ENCODE peak calls at places on chromosome 12, in eight cellular contexts. One of them, this sample, is unnamed.

GRCh38 chr12:88578274-88578673 is 2.0 kb downstream of the KITLG start:
- DNase-seq in left ventricle myocardium inferior: no peak
- DNase-seq in heart left ventricle: no peak
- DNase-seq in right lobe of liver: no peak
- DNase-seq in CD4-positive, alpha-beta T cell: no peak
- DNase-seq in dorsolateral prefrontal cortex: no peak
- DNase-seq in esophagus muscularis mucosa: no peak
- DNase-seq in Peyer's patch: no peak
- DNase-seq in this sample: no peak

GRCh38 chr12:90630006-90630405 is 325.0 kb downstream of the CCER1 start:
- DNase-seq in Peyer's patch: no peak
- DNase-seq in heart left ventricle: no peak
- DNase-seq in esophagus muscularis mucosa: no peak
- DNase-seq in CD4-positive, alpha-beta T cell: no peak
- DNase-seq in left ventricle myocardium inferior: no peak
- DNase-seq in right lobe of liver: no peak
- DNase-seq in dorsolateral prefrontal cortex: no peak
- DNase-seq in this sample: no peak

GRCh38 chr12:5582541-5582940 is 150.6 kb downstream of the NTF3 start:
- DNase-seq in left ventricle myocardium inferior: no peak
- DNase-seq in dorsolateral prefrontal cortex: no peak
- DNase-seq in CD4-positive, alpha-beta T cell: no peak
- DNase-seq in right lobe of liver: no peak
- DNase-seq in Peyer's patch: no peak
- DNase-seq in esophagus muscularis mucosa: no peak
- DNase-seq in heart left ventricle: no peak
- DNase-seq in this sample: no peak

GRCh38 chr12:22069851-22070250 is 23.8 kb downstream of the CMAS start:
- DNase-seq in right lobe of liver: no peak
- DNase-seq in left ventricle myocardium inferior: no peak
- DNase-seq in esophagus muscularis mucosa: no peak
- DNase-seq in Peyer's patch: no peak
- DNase-seq in dorsolateral prefrontal cortex: no peak
- DNase-seq in heart left ventricle: no peak
- DNase-seq in CD4-positive, alpha-beta T cell: no peak
- DNase-seq in this sample: no peak

GRCh38 chr12:30622509-30622908 is 73.2 kb downstream of the IPO8 start:
- DNase-seq in heart left ventricle: no peak
- DNase-seq in right lobe of liver: no peak
- DNase-seq in CD4-positive, alpha-beta T cell: no peak
- DNase-seq in dorsolateral prefrontal cortex: no peak
- DNase-seq in Peyer's patch: no peak
- DNase-seq in esophagus muscularis mucosa: no peak
- DNase-seq in left ventricle myocardium inferior: no peak
- DNase-seq in this sample: no peak

GRCh38 chr12:102891756-102892155 is 25.3 kb downstream of the PAH start:
- DNase-seq in left ventricle myocardium inferior: no peak
- DNase-seq in CD4-positive, alpha-beta T cell: no peak
- DNase-seq in dorsolateral prefrontal cortex: no peak
- DNase-seq in esophagus muscularis mucosa: no peak
- DNase-seq in right lobe of liver: no peak
- DNase-seq in heart left ventricle: no peak
- DNase-seq in Peyer's patch: no peak
- DNase-seq in this sample: no peak

GRCh38 chr12:112496493-112496892 is 77.7 kb downstream of the PTPN11 start:
- DNase-seq in right lobe of liver: no peak
- DNase-seq in CD4-positive, alpha-beta T cell: no peak
- DNase-seq in left ventricle myocardium inferior: no peak
- DNase-seq in heart left ventricle: no peak
- DNase-seq in dorsolateral prefrontal cortex: no peak
- DNase-seq in esophagus muscularis mucosa: no peak
- DNase-seq in Peyer's patch: no peak
- DNase-seq in this sample: no peak

GRCh38 chr12:47758834-47759690 is at the start of gene RAPGEF3:
- DNase-seq in CD4-positive, alpha-beta T cell: peak; percentile 51
- DNase-seq in dorsolateral prefrontal cortex: peak; percentile 89
- DNase-seq in left ventricle myocardium inferior: peak; percentile 87
- DNase-seq in esophagus muscularis mucosa: peak; percentile 96
- DNase-seq in Peyer's patch: peak; percentile 77
- DNase-seq in right lobe of liver: peak; percentile 89
- DNase-seq in heart left ventricle: peak; percentile 91
- DNase-seq in this sample: no peak

GRCh38 chr12:130498589-130499385 is 161.1 kb downstream of the PIWIL1 start:
- DNase-seq in Peyer's patch: no peak
- DNase-seq in right lobe of liver: no peak
- DNase-seq in esophagus muscularis mucosa: no peak
- DNase-seq in heart left ventricle: no peak
- DNase-seq in left ventricle myocardium inferior: no peak
- DNase-seq in dorsolateral prefrontal cortex: peak; percentile 54
- DNase-seq in CD4-positive, alpha-beta T cell: no peak
- DNase-seq in this sample: no peak

GRCh38 chr12:63766498-63766897 is 13.2 kb upstream of the RXYLT1 start:
- DNase-seq in right lobe of liver: no peak
- DNase-seq in dorsolateral prefrontal cortex: no peak
- DNase-seq in esophagus muscularis mucosa: no peak
- DNase-seq in Peyer's patch: no peak
- DNase-seq in CD4-positive, alpha-beta T cell: no peak
- DNase-seq in heart left ventricle: no peak
- DNase-seq in left ventricle myocardium inferior: no peak
- DNase-seq in this sample: no peak

GRCh38 chr12:106978035-106978800 is 8.7 kb downstream of the MTERF2 start:
- DNase-seq in esophagus muscularis mucosa: no peak
- DNase-seq in heart left ventricle: peak; percentile 79
- DNase-seq in CD4-positive, alpha-beta T cell: no peak
- DNase-seq in right lobe of liver: peak; percentile 69
- DNase-seq in dorsolateral prefrontal cortex: peak; percentile 60
- DNase-seq in Peyer's patch: no peak
- DNase-seq in left ventricle myocardium inferior: peak; percentile 73
- DNase-seq in this sample: no peak

GRCh38 chr12:130438711-130439110 is 101.0 kb downstream of the PIWIL1 start:
- DNase-seq in dorsolateral prefrontal cortex: peak; percentile 15
- DNase-seq in heart left ventricle: no peak
- DNase-seq in Peyer's patch: no peak
- DNase-seq in right lobe of liver: peak; percentile 8
- DNase-seq in left ventricle myocardium inferior: no peak
- DNase-seq in CD4-positive, alpha-beta T cell: no peak
- DNase-seq in esophagus muscularis mucosa: no peak
- DNase-seq in this sample: no peak

GRCh38 chr12:132380646-132381045 is 51.3 kb upstream of the GALNT9 start:
- DNase-seq in CD4-positive, alpha-beta T cell: no peak
- DNase-seq in right lobe of liver: no peak
- DNase-seq in dorsolateral prefrontal cortex: no peak
- DNase-seq in Peyer's patch: no peak
- DNase-seq in heart left ventricle: no peak
- DNase-seq in left ventricle myocardium inferior: no peak
- DNase-seq in esophagus muscularis mucosa: no peak
- DNase-seq in this sample: no peak
- H3K27me3 ChIP-seq in CD4-positive, alpha-beta T cell: peaks cover 47% of the 10 kb centered on the region
- H3K27me3 ChIP-seq in right lobe of liver: no peaks in the 10 kb centered on the region
- H3K27me3 ChIP-seq in dorsolateral prefrontal cortex: peaks cover 41% of the 10 kb centered on the region
- H3K27me3 ChIP-seq in Peyer's patch: peaks cover 16% of the 10 kb centered on the region
- H3K27me3 ChIP-seq in heart left ventricle: peaks cover 39% of the 10 kb centered on the region
- H3K27me3 ChIP-seq in left ventricle myocardium inferior: peaks cover 72% of the 10 kb centered on the region
- H3K27me3 ChIP-seq in esophagus muscularis mucosa: no peaks in the 10 kb centered on the region
- H3K27me3 ChIP-seq in this sample: no peaks in the 10 kb centered on the region

GRCh38 chr12:120928864-120929652 is 24.9 kb upstream of the SPPL3 start:
- DNase-seq in dorsolateral prefrontal cortex: no peak
- DNase-seq in esophagus muscularis mucosa: no peak
- DNase-seq in Peyer's patch: no peak
- DNase-seq in heart left ventricle: no peak
- DNase-seq in CD4-positive, alpha-beta T cell: no peak
- DNase-seq in left ventricle myocardium inferior: no peak
- DNase-seq in right lobe of liver: no peak
- DNase-seq in this sample: no peak
- H3K27ac ChIP-seq in dorsolateral prefrontal cortex: no peak overlapping the region
- H3K27ac ChIP-seq in esophagus muscularis mucosa: no peak overlapping the region
- H3K27ac ChIP-seq in Peyer's patch: no peak overlapping the region
- H3K27ac ChIP-seq in heart left ventricle: no peak overlapping the region
- H3K27ac ChIP-seq in CD4-positive, alpha-beta T cell: no peak overlapping the region
- H3K27ac ChIP-seq in left ventricle myocardium inferior: no peak overlapping the region
- H3K27ac ChIP-seq in right lobe of liver: no peak overlapping the region
- H3K27ac ChIP-seq in this sample: peak overlapping the region; percentile 20

DNA sequence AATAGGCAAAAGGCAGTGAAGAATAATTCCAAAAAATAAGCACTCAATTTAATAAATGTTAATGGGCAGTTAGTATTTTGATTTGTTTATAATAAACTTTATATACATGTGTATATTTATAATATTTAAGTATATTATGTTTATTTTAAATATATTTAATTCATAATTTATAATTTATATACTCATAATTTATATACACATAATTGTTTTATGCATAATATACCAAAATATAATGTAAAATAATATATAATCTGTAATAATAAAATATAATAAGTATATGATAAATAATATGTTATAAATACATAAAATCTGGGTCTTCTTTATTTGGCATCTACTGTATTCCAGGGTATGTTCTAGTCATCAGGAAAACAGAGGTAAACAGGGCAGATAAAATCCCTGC is 100.2 kb upstream of the ARID2 start:
- DNase-seq in Peyer's patch: no peak
- DNase-seq in right lobe of liver: no peak
- DNase-seq in dorsolateral prefrontal cortex: no peak
- DNase-seq in esophagus muscularis mucosa: no peak
- DNase-seq in heart left ventricle: no peak
- DNase-seq in CD4-positive, alpha-beta T cell: no peak
- DNase-seq in left ventricle myocardium inferior: no peak
- DNase-seq in this sample: no peak
- H3K27me3 ChIP-seq in Peyer's patch: no peaks in the 10 kb centered on the region
- H3K27me3 ChIP-seq in right lobe of liver: no peaks in the 10 kb centered on the region
- H3K27me3 ChIP-seq in dorsolateral prefrontal cortex: no peaks in the 10 kb centered on the region
- H3K27me3 ChIP-seq in esophagus muscularis mucosa: no peaks in the 10 kb centered on the region
- H3K27me3 ChIP-seq in heart left ventricle: no peaks in the 10 kb centered on the region
- H3K27me3 ChIP-seq in CD4-positive, alpha-beta T cell: no peaks in the 10 kb centered on the region
- H3K27me3 ChIP-seq in left ventricle myocardium inferior: no peaks in the 10 kb centered on the region
- H3K27me3 ChIP-seq in this sample: no peaks in the 10 kb centered on the region

GRCh38 chr12:53066594-53066978 is 12.6 kb downstream of the SPRYD3 start:
- DNase-seq in esophagus muscularis mucosa: no peak
- DNase-seq in dorsolateral prefrontal cortex: no peak
- DNase-seq in left ventricle myocardium inferior: no peak
- DNase-seq in right lobe of liver: no peak
- DNase-seq in Peyer's patch: no peak
- DNase-seq in heart left ventricle: no peak
- DNase-seq in CD4-positive, alpha-beta T cell: no peak
- DNase-seq in this sample: no peak

GRCh38 chr12:53063708-53064612 is 14.1 kb downstream of the TNS2 start:
- DNase-seq in esophagus muscularis mucosa: no peak
- DNase-seq in left ventricle myocardium inferior: peak; percentile 60
- DNase-seq in CD4-positive, alpha-beta T cell: no peak
- DNase-seq in Peyer's patch: no peak
- DNase-seq in right lobe of liver: no peak
- DNase-seq in heart left ventricle: peak; percentile 80
- DNase-seq in dorsolateral prefrontal cortex: no peak
- DNase-seq in this sample: no peak

GRCh38 chr12:53065975-53066593 is 13.1 kb downstream of the SPRYD3 start:
- DNase-seq in dorsolateral prefrontal cortex: peak; percentile 82
- DNase-seq in right lobe of liver: peak; percentile 79
- DNase-seq in Peyer's patch: peak; percentile 62
- DNase-seq in left ventricle myocardium inferior: peak; percentile 81
- DNase-seq in heart left ventricle: peak; percentile 87
- DNase-seq in CD4-positive, alpha-beta T cell: peak; percentile 60
- DNase-seq in esophagus muscularis mucosa: no peak
- DNase-seq in this sample: peak; percentile 89

GRCh38 chr12:53064613-53065415 is 14.4 kb downstream of the SPRYD3 start:
- DNase-seq in heart left ventricle: no peak
- DNase-seq in right lobe of liver: no peak
- DNase-seq in Peyer's patch: no peak
- DNase-seq in left ventricle myocardium inferior: no peak
- DNase-seq in esophagus muscularis mucosa: no peak
- DNase-seq in dorsolateral prefrontal cortex: no peak
- DNase-seq in CD4-positive, alpha-beta T cell: no peak
- DNase-seq in this sample: no peak

DNA sequence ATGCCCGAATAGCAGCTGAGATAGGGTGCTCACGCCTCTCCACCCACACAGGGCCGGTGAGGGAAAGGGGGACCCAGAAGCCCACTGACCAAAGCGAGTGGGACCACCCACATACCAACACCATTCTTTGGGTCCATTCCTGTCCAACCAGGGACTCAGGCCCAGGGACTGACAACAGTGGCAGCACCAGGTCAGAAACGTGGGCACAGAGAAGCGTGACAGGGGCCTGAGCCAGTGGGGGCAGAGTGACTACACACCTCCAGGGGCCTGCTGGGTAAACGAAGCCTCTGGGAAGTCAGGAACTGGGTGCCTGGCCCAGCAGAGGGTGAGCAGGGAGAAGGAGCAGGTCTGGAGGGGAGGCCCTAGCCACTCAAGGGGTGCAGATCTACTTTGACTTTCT is 13.7 kb downstream of the SPRYD3 start:
- DNase-seq in right lobe of liver: no peak
- DNase-seq in left ventricle myocardium inferior: no peak
- DNase-seq in esophagus muscularis mucosa: no peak
- DNase-seq in dorsolateral prefrontal cortex: no peak
- DNase-seq in CD4-positive, alpha-beta T cell: no peak
- DNase-seq in Peyer's patch: no peak
- DNase-seq in heart left ventricle: no peak
- DNase-seq in this sample: no peak
- H3K27ac ChIP-seq in right lobe of liver: peak overlapping the region; percentile 18
- H3K27ac ChIP-seq in left ventricle myocardium inferior: peak overlapping the region; percentile 100
- H3K27ac ChIP-seq in esophagus muscularis mucosa: peak overlapping the region; percentile 95
- H3K27ac ChIP-seq in dorsolateral prefrontal cortex: peak overlapping the region; percentile 75
- H3K27ac ChIP-seq in CD4-positive, alpha-beta T cell: no peak overlapping the region
- H3K27ac ChIP-seq in Peyer's patch: peak overlapping the region; percentile 50
- H3K27ac ChIP-seq in heart left ventricle: peak overlapping the region; percentile 67
- H3K27ac ChIP-seq in this sample: peak overlapping the region; percentile 80

GRCh38 chr12:3043406-3043805 is 33.8 kb upstream of the TSPAN9 start:
- DNase-seq in right lobe of liver: no peak
- DNase-seq in CD4-positive, alpha-beta T cell: no peak
- DNase-seq in Peyer's patch: no peak
- DNase-seq in esophagus muscularis mucosa: no peak
- DNase-seq in left ventricle myocardium inferior: no peak
- DNase-seq in dorsolateral prefrontal cortex: no peak
- DNase-seq in heart left ventricle: no peak
- DNase-seq in this sample: no peak
- H3K27me3 ChIP-seq in right lobe of liver: no peaks in the 10 kb centered on the region
- H3K27me3 ChIP-seq in CD4-positive, alpha-beta T cell: peaks cover 10% of the 10 kb centered on the region
- H3K27me3 ChIP-seq in Peyer's patch: no peaks in the 10 kb centered on the region
- H3K27me3 ChIP-seq in esophagus muscularis mucosa: no peaks in the 10 kb centered on the region
- H3K27me3 ChIP-seq in left ventricle myocardium inferior: no peaks in the 10 kb centered on the region
- H3K27me3 ChIP-seq in dorsolateral prefrontal cortex: no peaks in the 10 kb centered on the region
- H3K27me3 ChIP-seq in heart left ventricle: no peaks in the 10 kb centered on the region
- H3K27me3 ChIP-seq in this sample: no peaks in the 10 kb centered on the region